ENCODE peak calls at places on chromosomes 5 and 9, in six cellular contexts. C is HFFc6; Q is foreskin fibroblast; F is A549; K is CD8-positive, alpha-beta memory T cell; B is type B pancreatic cell. J is an unnamed sample.

GRCh38 chr9:136538599-136539426 is 7.0 kb downstream of the NOTCH1 start:
- DNase-seq in C (no peak), Q (no peak), F (no peak), K (peak; percentile 57), B (no peak), J (no peak)

GRCh38 chr9:6946583-6946982 is 188.8 kb downstream of the KDM4C start:
- DNase-seq in C (no peak), Q (no peak), F (no peak), K (no peak), B (no peak), J (no peak)

GRCh38 chr5:1052076-1052475 is 43.5 kb downstream of the NKD2 start:
- DNase-seq in C (no peak), Q (no peak), F (no peak), K (no peak), B (no peak), J (no peak)

GRCh38 chr9:8391566-8391965 is 592.0 kb upstream of the DMAC1 start:
- DNase-seq in C (no peak), Q (no peak), F (no peak), K (no peak), B (no peak), J (no peak)

GRCh38 chr9:2180704-2181103 is 165.6 kb downstream of the SMARCA2 start:
- DNase-seq in C (no peak), Q (no peak), F (no peak), K (no peak), B (no peak), J (no peak)

GRCh38 chr9:134377976-134378375 is 51.7 kb downstream of the RXRA start:
- DNase-seq in C (peak; percentile 5), Q (no peak), F (peak; percentile 61), K (no peak), B (no peak), J (peak; percentile 88)

GRCh38 chr9:30522486-30522885 is 1862.0 kb upstream of the ACO1 start:
- DNase-seq in C (no peak), Q (no peak), F (no peak), K (no peak), B (no peak), J (no peak)

GRCh38 chr9:81979196-81979595 is 9.4 kb upstream of the SPATA31D1 start:
- DNase-seq in C (no peak), Q (no peak), F (no peak), K (no peak), B (no peak), J (no peak)

GRCh38 chr9:88355166-88355565 is 33.1 kb upstream of the SPIN1 start:
- DNase-seq in C (peak; percentile 24), Q (no peak), F (no peak), K (no peak), B (no peak), J (no peak)

GRCh38 chr9:134564431-134565170 is 77.0 kb upstream of the COL5A1 start:
- DNase-seq in C (peak; percentile 48), Q (peak; percentile 69), F (no peak), K (no peak), B (no peak), J (peak; percentile 40)

GRCh38 chr9:128292009-128292408 is 15.9 kb downstream of the SWI5 start:
- DNase-seq in C (no peak), Q (no peak), F (no peak), K (no peak), B (no peak), J (no peak)

GRCh38 chr9:16064701-16065230 is 511.9 kb downstream of the CCDC171 start:
- DNase-seq in C (no peak), Q (no peak), F (no peak), K (no peak), B (no peak), J (no peak)

GRCh38 chr5:6545770-6546690 is 86.8 kb downstream of the NSUN2 start:
- DNase-seq in C (no peak), Q (no peak), F (no peak), K (no peak), B (peak; percentile 42), J (peak; percentile 88)

GRCh38 chr5:5246736-5247135 is 106.6 kb downstream of the ADAMTS16 start:
- DNase-seq in C (no peak), Q (no peak), F (no peak), K (no peak), B (no peak), J (no peak)

GRCh38 chr5:148542812-148543211 is 111.5 kb downstream of the HTR4 start:
- DNase-seq in C (peak; percentile 37), Q (peak; percentile 68), F (no peak), K (no peak), B (no peak), J (no peak)

GRCh38 chr5:84381501-84382362 is 2.9 kb downstream of the EDIL3 start:
- DNase-seq in C (no peak), Q (no peak), F (no peak), K (no peak), B (no peak), J (no peak)

GRCh38 chr5:108461628-108462367 is 79.9 kb upstream of the FBXL17 start:
- DNase-seq in C (peak; percentile 41), Q (peak; percentile 56), F (no peak), K (no peak), B (no peak), J (no peak)

GRCh38 chr5:86968311-86968753 is 299.4 kb upstream of the RASA1 start:
- DNase-seq in C (peak; percentile 71), Q (peak; percentile 15), F (peak; percentile 46), K (no peak), B (no peak), J (no peak)

GRCh38 chr5:17340816-17341215 is 123.4 kb downstream of the BASP1 start:
- DNase-seq in C (no peak), Q (no peak), F (peak; percentile 71), K (no peak), B (no peak), J (no peak)

GRCh38 chr5:88833371-88834107 is 49.4 kb downstream of the MEF2C start:
- DNase-seq in C (peak; percentile 20), Q (peak; percentile 67), F (no peak), K (no peak), B (no peak), J (peak; percentile 84)

GRCh38 chr5:80239680-80240367 is 16.0 kb downstream of the SERINC5 start:
- DNase-seq in C (peak; percentile 15), Q (no peak), F (no peak), K (no peak), B (no peak), J (no peak)

J was measured in sigmoid colon.